ENCODE peak calls at places on chromosomes 3 and 15, in eight cellular contexts. A is activated naive CD4-positive, alpha-beta T cell treated with anti-CD3 and anti-CD28 coated beads, Interleukin-2, amount 10 ng/mL, durations not matched to agents 7 days and 5 days; G is MCF 10A; J is stimulated activated effector memory CD8-positive, alpha-beta T cell treated with anti-CD3 and anti-CD28 coated beads, Interleukin-12 subunit alpha, Interleukin-12 subunit beta, amount 100 ng/mL, for 72 hours; R is stimulated activated CD8-positive, alpha-beta memory T cell treated with anti-CD3 and anti-CD28 coated beads, Interleukin-12 subunit alpha, Interleukin-12 subunit beta, amount 100 ng/mL, for 1 hour; T is hypothalamus; Y is OCI-M1; I is effector CD4-positive, alpha-beta T cell. O is an unnamed sample.

GRCh38 chr15:45113380-45113990 is 487 bp downstream of the DUOX2 start:
- DNase-seq in A (no peak), G (no peak), J (no peak), R (no peak), T (no peak), Y (no peak), I (no peak), O (no peak)

GRCh38 chr15:94363382-94363781 is 132.0 kb downstream of the MCTP2 start:
- DNase-seq in A (no peak), G (no peak), J (no peak), R (no peak), T (no peak), Y (no peak), I (no peak), O (no peak)

GRCh38 chr3:181210275-181210674 is 220.7 kb upstream of the DNAJC19 start:
- DNase-seq in A (no peak), G (peak; percentile 42), J (no peak), R (no peak), T (no peak), Y (peak; percentile 23), I (no peak), O (no peak)

GRCh38 chr3:27591321-27591711 is 107.1 kb upstream of the SLC4A7 start:
- DNase-seq in A (no peak), G (no peak), J (no peak), R (no peak), T (no peak), Y (no peak), I (no peak), O (no peak)

GRCh38 chr3:103991461-103992115 is 1375.1 kb upstream of the ALCAM start:
- DNase-seq in A (no peak), G (peak; percentile 61), J (no peak), R (no peak), T (no peak), Y (peak; percentile 47), I (no peak), O (no peak)

GRCh38 chr3:23430781-23431423 is 227.8 kb downstream of the UBE2E2 start:
- DNase-seq in A (no peak), G (no peak), J (no peak), R (no peak), T (no peak), Y (no peak), I (no peak), O (no peak)

GRCh38 chr15:49621327-49622210 is 721 bp downstream of the DTWD1 start:
- DNase-seq in A (no peak), G (peak; percentile 14), J (no peak), R (no peak), T (no peak), Y (peak; percentile 70), I (no peak), O (no peak)

GRCh38 chr3:50390523-50391177 is 31.3 kb upstream of the TMEM115 start:
- DNase-seq in A (no peak), G (peak; percentile 76), J (no peak), R (no peak), T (peak; percentile 57), Y (peak; percentile 41), I (no peak), O (peak; percentile 65)